ENCODE peak calls at places on chromosome 19, in five cellular contexts. N is Kasumi-1, B is NCI-H460, Z is NCI-H748 treated with DMSO at 0.1 percent for 48 hours, F is RWPE1. T is an unnamed sample.
A peak's percentile ranks its signal among the peaks of the same experiment; 100 is the strongest.

GRCh38 chr19:38229585-38230073 is 5.6 kb upstream of the DPF1 start:
- DNase-seq in N (peak; percentile 66), B (peak; percentile 53), Z (peak; percentile 88), F (peak; percentile 91), T (peak; percentile 79)

GRCh38 chr19:35853038-35853756 is 893 bp upstream of the NPHS1 start:
- DNase-seq in N (no peak), B (no peak), Z (no peak), F (no peak), T (no peak)

GRCh38 chr19:10516671-10517286 is 468 bp downstream of the S1PR5 start:
- DNase-seq in N (no peak), B (no peak), Z (no peak), F (peak; percentile 72), T (peak; percentile 50)

GRCh38 chr19:290539-291521 is at the start of gene PLPP2:
- DNase-seq in N (no peak), B (no peak), Z (peak; percentile 59), F (peak; percentile 72), T (peak; percentile 78)

GRCh38 chr19:18417250-18418033 is 1.8 kb upstream of the SSBP4 start:
- DNase-seq in N (peak; percentile 84), B (peak; percentile 68), Z (peak; percentile 28), F (no peak), T (no peak)

GRCh38 chr19:1807695-1808394 is 4.2 kb downstream of the ATP8B3 start:
- DNase-seq in N (no peak), B (no peak), Z (no peak), F (no peak), T (no peak)

GRCh38 chr19:46818812-46819211 is 30.4 kb upstream of the SLC1A5 start:
- DNase-seq in N (no peak), B (peak; percentile 3), Z (no peak), F (no peak), T (no peak)

GRCh38 chr19:1938071-1938470 is 2.9 kb upstream of the CSNK1G2 start:
- DNase-seq in N (no peak), B (no peak), Z (no peak), F (no peak), T (no peak)

GRCh38 chr19:41426116-41426841 is 895 bp downstream of the B3GNT8 start:
- DNase-seq in N (no peak), B (no peak), Z (no peak), F (no peak), T (no peak)

GRCh38 chr19:50702870-50703829 is 16.5 kb downstream of the SHANK1 start:
- DNase-seq in N (peak; percentile 74), B (no peak), Z (no peak), F (no peak), T (no peak)

GRCh38 chr19:4694211-4694987 is 24.3 kb upstream of the MYDGF start:
- DNase-seq in N (no peak), B (peak; percentile 83), Z (no peak), F (peak; percentile 99), T (peak; percentile 100)

GRCh38 chr19:42479736-42480135 is 37.0 kb upstream of the CXCL17 start:
- DNase-seq in N (no peak), B (no peak), Z (no peak), F (no peak), T (no peak)

GRCh38 chr19:33550741-33551140 is 29.1 kb upstream of the PEPD start:
- DNase-seq in N (no peak), B (no peak), Z (no peak), F (no peak), T (no peak)

GRCh38 chr19:42606660-42607351 is 12.1 kb upstream of the CEACAM8 start:
- DNase-seq in N (peak; percentile 46), B (peak; percentile 22), Z (peak; percentile 75), F (peak; percentile 68), T (peak; percentile 61)

GRCh38 chr19:47422417-47423163 is 3.3 kb upstream of the MEIS3 start:
- DNase-seq in N (no peak), B (no peak), Z (no peak), F (no peak), T (no peak)

GRCh38 chr19:34253711-34254551 is 423 bp upstream of the GARRE1 start:
- DNase-seq in N (peak; percentile 20), B (no peak), Z (no peak), F (peak; percentile 79), T (no peak)

GRCh38 chr19:38210458-38210987 is 13.5 kb downstream of the DPF1 start:
- DNase-seq in N (no peak), B (no peak), Z (peak; percentile 68), F (no peak), T (no peak)

GRCh38 chr19:39631178-39631577 is 24.5 kb upstream of the LGALS16 start:
- DNase-seq in N (no peak), B (peak; percentile 14), Z (no peak), F (no peak), T (peak; percentile 16)

GRCh38 chr19:48203794-48204628 is 33.5 kb downstream of the ZSWIM9 start:
- DNase-seq in N (peak; percentile 98), B (peak; percentile 87), Z (peak; percentile 99), F (peak; percentile 91), T (peak; percentile 98)

GRCh38 chr19:43901395-43902390 is 33.4 kb downstream of the ZNF45 start:
- DNase-seq in N (no peak), B (no peak), Z (peak; percentile 39), F (peak; percentile 61), T (peak; percentile 84)

GRCh38 chr19:31902821-31903220 is 442.6 kb upstream of the ZNF507 start:
- DNase-seq in N (no peak), B (no peak), Z (no peak), F (no peak), T (no peak)

GRCh38 chr19:50639121-50640112 is at the start of gene SYT3:
- DNase-seq in N (no peak), B (no peak), Z (peak; percentile 49), F (peak; percentile 62), T (no peak)

GRCh38 chr19:57812201-57812600 is 2.5 kb downstream of the ZNF552 start:
- DNase-seq in N (no peak), B (no peak), Z (no peak), F (no peak), T (no peak)

GRCh38 chr19:47141695-47142094 is 11.1 kb downstream of the SAE1 start:
- DNase-seq in N (no peak), B (no peak), Z (no peak), F (no peak), T (no peak)

GRCh38 chr19:4633140-4633967 is 6.0 kb upstream of the TNFAIP8L1 start:
- DNase-seq in N (peak; percentile 85), B (peak; percentile 61), Z (peak; percentile 13), F (peak; percentile 63), T (peak; percentile 84)

GRCh38 chr19:19490247-19490968 is 24.9 kb downstream of the TSSK6 start:
- DNase-seq in N (peak; percentile 76), B (peak; percentile 74), Z (peak; percentile 38), F (peak; percentile 75), T (peak; percentile 60)

GRCh38 chr19:11421607-11422098 is 2.5 kb upstream of the RGL3 start:
- DNase-seq in N (no peak), B (no peak), Z (no peak), F (peak; percentile 51), T (no peak)

GRCh38 chr19:3700242-3701032 is at the start of gene PIP5K1C:
- DNase-seq in N (peak; percentile 72), B (peak; percentile 77), Z (peak; percentile 48), F (peak; percentile 89), T (peak; percentile 73)

GRCh38 chr19:33431986-33432385 is 58.5 kb downstream of the CEBPG start:
- DNase-seq in N (no peak), B (no peak), Z (no peak), F (no peak), T (no peak)